ENCODE peak calls at places on chromosomes 16 and 17, in five cellular contexts. P is GM12878; K is neuronal stem cell; R is CD8-positive, alpha-beta T cell; L is psoas muscle. D is an unnamed sample.
A peak's percentile ranks its signal among the peaks of the same experiment; 100 is the strongest.

GRCh38 chr16:46857261-46857962 is 26.4 kb upstream of the C16orf87 start:
- DNase-seq in P (no peak), K (no peak), L (no peak), R (no peak), D (peak; percentile 62)

GRCh38 chr17:2050246-2050866 is 4.5 kb upstream of the HIC1 start:
- DNase-seq in R (peak; percentile 36), L (peak; percentile 74), P (no peak), K (peak; percentile 76), D (peak; percentile 49)

GRCh38 chr17:79786930-79787643 is 9.1 kb downstream of the CBX2 start:
- DNase-seq in K (no peak), P (no peak), L (no peak), R (no peak), D (no peak)

GRCh38 chr16:47574091-47575054 is 113.2 kb downstream of the PHKB start:
- DNase-seq in K (peak; percentile 1), R (no peak), L (no peak), P (peak; percentile 39), D (peak; percentile 1)

GRCh38 chr17:48048321-48049140 is at the start of gene NFE2L1:
- DNase-seq in L (peak; percentile 95), K (no peak), R (peak; percentile 33), P (peak; percentile 59), D (peak; percentile 98)

GRCh38 chr17:10702574-10702973 is 5.2 kb downstream of the ADPRM start:
- DNase-seq in K (no peak), R (no peak), P (no peak), L (no peak), D (no peak)

GRCh38 chr17:8628609-8629169 is 1.8 kb downstream of the MYH10 start:
- DNase-seq in P (no peak), K (no peak), R (no peak), L (no peak), D (no peak)

GRCh38 chr16:9092963-9093477 is 1.6 kb downstream of the HAPSTR1 start:
- DNase-seq in K (no peak), R (peak; percentile 6), P (no peak), L (peak; percentile 36), D (no peak)

GRCh38 chr17:2028737-2029136 is 1.2 kb upstream of the DPH1 start:
- DNase-seq in P (no peak), L (no peak), K (no peak), R (no peak), D (no peak)

GRCh38 chr16:54690710-54691109 is 240.0 kb upstream of the IRX5 start:
- DNase-seq in R (no peak), K (no peak), P (no peak), L (no peak), D (no peak)

GRCh38 chr17:6241996-6242395 is 171.8 kb downstream of the WSCD1 start:
- DNase-seq in L (no peak), R (no peak), P (no peak), K (no peak), D (no peak)

GRCh38 chr16:88526008-88526905 is 43.9 kb upstream of the ZC3H18 start:
- DNase-seq in K (no peak), P (no peak), R (no peak), L (peak; percentile 14), D (no peak)

GRCh38 chr16:85182286-85182685 is 70.0 kb upstream of the CIBAR2 start:
- DNase-seq in R (no peak), L (no peak), P (no peak), K (no peak), D (no peak)
- H3K4me3 ChIP-seq in R (no peak overlapping the region), L (no peak overlapping the region), P (no peak overlapping the region), K (no peak overlapping the region), D (no peak overlapping the region)

GRCh38 chr16:60907645-60908044 is 1128.6 kb downstream of the CDH8 start:
- DNase-seq in L (no peak), R (no peak), K (no peak), P (no peak), D (no peak)
- H3K9me3 ChIP-seq in L (no peaks in the 10 kb centered on the region), R (no peaks in the 10 kb centered on the region), K (peaks cover 2% of the 10 kb centered on the region), P (no peaks in the 10 kb centered on the region), D (no peaks in the 10 kb centered on the region)

DNA sequence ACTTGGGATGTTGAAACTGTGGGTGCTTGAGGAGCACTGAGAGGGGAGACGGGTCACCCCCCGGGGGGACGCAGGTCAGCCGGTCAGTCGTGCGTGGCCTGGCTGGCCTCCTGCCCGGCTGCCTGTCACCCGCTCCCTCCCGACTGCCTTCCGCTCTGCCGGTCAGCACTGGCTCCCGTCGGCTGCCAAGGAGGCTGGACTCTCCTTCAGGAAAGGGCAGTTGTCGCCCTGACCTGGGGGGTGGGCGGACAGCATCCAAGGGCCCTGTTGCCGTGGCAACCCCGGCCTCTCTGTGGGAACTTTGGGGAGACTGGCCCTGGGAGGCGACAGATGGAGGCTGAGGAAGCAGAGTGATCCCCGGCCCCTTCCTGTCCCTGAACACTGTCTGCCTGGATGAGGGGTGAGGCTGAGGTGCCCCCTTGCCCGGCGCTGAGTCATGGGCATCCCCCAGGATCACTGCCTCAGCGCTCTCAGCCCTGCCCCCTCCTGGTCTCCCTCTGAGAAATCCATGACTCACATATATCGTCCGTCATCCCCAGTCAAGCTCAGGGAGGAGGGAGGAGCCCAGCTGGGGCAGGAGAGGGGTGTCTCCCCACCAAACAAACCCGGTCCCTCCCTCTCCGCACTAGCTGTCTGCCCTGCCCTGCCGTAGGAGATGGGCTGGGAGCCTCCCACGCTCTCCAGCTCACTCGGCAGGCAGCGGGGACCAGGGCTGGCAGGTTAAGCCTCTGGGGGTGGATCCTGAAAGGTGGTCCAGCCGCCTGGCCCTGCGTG is at the start of gene ADGRG1:
- DNase-seq in K (peak; percentile 69), P (no peak), R (no peak), L (peak; percentile 73), D (peak; percentile 99)
- H3K4me3 ChIP-seq in K (peak within 1 kb of the TSS; percentile 1), P (no peak within 1 kb of the TSS), R (no peak within 1 kb of the TSS), L (peak within 1 kb of the TSS; percentile 59), D (peak within 1 kb of the TSS; percentile 10)

DNA sequence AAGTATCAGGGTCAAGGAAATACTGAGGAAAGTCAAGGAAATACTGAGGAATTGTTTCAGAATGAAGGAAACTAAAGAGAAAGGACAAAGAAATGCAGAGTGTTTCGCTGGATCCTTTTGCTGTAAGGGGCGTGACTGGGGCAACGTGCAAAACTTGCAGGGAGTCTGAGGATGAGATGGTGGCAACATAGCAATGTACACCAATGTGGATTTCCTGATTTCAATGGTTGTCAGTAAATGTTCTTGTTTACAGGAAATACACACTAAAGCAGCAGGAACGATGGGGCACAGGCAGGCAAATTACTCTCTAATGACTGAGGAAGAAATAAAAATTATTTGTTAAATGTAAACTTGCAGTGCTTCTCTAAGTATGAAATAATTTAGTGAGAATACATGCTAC is 34.4 kb downstream of the ZZEF1 start:
- DNase-seq in P (no peak), K (no peak), L (no peak), R (no peak), D (no peak)
- H3K9me3 ChIP-seq in P (no peaks in the 10 kb centered on the region), K (peaks cover 2% of the 10 kb centered on the region), L (no peaks in the 10 kb centered on the region), R (no peaks in the 10 kb centered on the region), D (no peaks in the 10 kb centered on the region)

GRCh38 chr16:2966803-2967184 is 2.4 kb upstream of the PAQR4 start:
- DNase-seq in K (no peak), P (no peak), R (no peak), L (no peak), D (no peak)
- H3K4me3 ChIP-seq in K (no peak overlapping the region), P (no peak overlapping the region), R (no peak overlapping the region), L (peak overlapping the region; percentile 34), D (no peak overlapping the region)

GRCh38 chr17:20197527-20197926 is 188.4 kb downstream of the SPECC1 start:
- DNase-seq in P (no peak), L (no peak), K (no peak), R (no peak), D (no peak)
- H3K9me3 ChIP-seq in P (no peaks in the 10 kb centered on the region), L (no peaks in the 10 kb centered on the region), K (no peaks in the 10 kb centered on the region), R (no peaks in the 10 kb centered on the region), D (no peaks in the 10 kb centered on the region)

GRCh38 chr17:76548378-76549214 is 8.8 kb downstream of the PRCD start:
- DNase-seq in L (no peak), P (no peak), R (no peak), K (no peak), D (no peak)

GRCh38 chr17:76546556-76547182 is 6.8 kb downstream of the PRCD start:
- DNase-seq in P (no peak), K (no peak), L (no peak), R (no peak), D (peak; percentile 96)

GRCh38 chr17:76547642-76548202 is 7.9 kb downstream of the PRCD start:
- DNase-seq in L (no peak), R (no peak), K (no peak), P (no peak), D (no peak)

GRCh38 chr17:76545918-76546555 is 6.2 kb downstream of the PRCD start:
- DNase-seq in K (no peak), R (no peak), L (no peak), P (no peak), D (no peak)

GRCh38 chr17:76547183-76547641 is 7.4 kb downstream of the PRCD start:
- DNase-seq in P (no peak), R (peak; percentile 55), K (peak; percentile 67), L (peak; percentile 40), D (peak; percentile 91)
- H3K4me3 ChIP-seq in P (no peak overlapping the region), R (no peak overlapping the region), K (peak overlapping the region; percentile 64), L (no peak overlapping the region), D (no peak overlapping the region)

GRCh38 chr16:60091076-60091475 is 1357.0 kb upstream of the GOT2 start:
- DNase-seq in L (no peak), K (no peak), R (no peak), P (no peak), D (no peak)
- H3K9me3 ChIP-seq in L (peaks cover 3% of the 10 kb centered on the region), K (no peaks in the 10 kb centered on the region), R (no peaks in the 10 kb centered on the region), P (no peaks in the 10 kb centered on the region), D (no peaks in the 10 kb centered on the region)

D was measured in MG63.